ENCODE peak calls at places on chromosomes 11 and 22, in seven cellular contexts. G, T, I, Y, V, H and K are unnamed samples.

GRCh38 chr11:122115520-122116343 is at the start of gene BLID:
- DNase-seq in G (no peak), T (no peak), I (no peak), Y (no peak), V (peak), H (no peak), K (no peak)

GRCh38 chr11:64665381-64665780 is 57.6 kb downstream of the NRXN2 start:
- DNase-seq in G (no peak), T (no peak), I (no peak), Y (no peak), V (no peak), H (no peak), K (no peak)

GRCh38 chr22:42194953-42195352 is 64.3 kb upstream of the CYP2D6 start:
- DNase-seq in G (no peak), T (no peak), I (no peak), Y (no peak), V (no peak), H (no peak), K (no peak)

GRCh38 chr22:31344369-31345330 is 1.5 kb downstream of the PATZ1 start:
- DNase-seq in G (peak), T (no peak), I (no peak), Y (no peak), V (peak), H (no peak), K (no peak)

GRCh38 chr11:109236188-109236587 is 185.8 kb upstream of the C11orf87 start:
- DNase-seq in G (no peak), T (no peak), I (no peak), Y (no peak), V (no peak), H (no peak), K (no peak)

GRCh38 chr11:131129474-131129873 is 213.2 kb upstream of the SNX19 start:
- DNase-seq in G (no peak), T (no peak), I (no peak), Y (no peak), V (no peak), H (no peak), K (no peak)

GRCh38 chr11:96875772-96876171 is 486.0 kb downstream of the JRKL start:
- DNase-seq in G (no peak), T (no peak), I (no peak), Y (no peak), V (no peak), H (no peak), K (no peak)

GRCh38 chr22:36049678-36049997 is 21.0 kb upstream of the RBFOX2 start:
- DNase-seq in G (no peak), T (no peak), I (no peak), Y (no peak), V (no peak), H (no peak), K (no peak)

GRCh38 chr11:95175969-95176368 is 55.0 kb downstream of the SESN3 start:
- DNase-seq in G (no peak), T (no peak), I (no peak), Y (no peak), V (no peak), H (no peak), K (no peak)

GRCh38 chr11:123197711-123198110 is 2.7 kb upstream of the CLMP start:
- DNase-seq in G (no peak), T (no peak), I (no peak), Y (no peak), V (no peak), H (no peak), K (no peak)

GRCh38 chr22:43530864-43531201 is 119.0 kb downstream of the MPPED1 start:
- DNase-seq in G (no peak), T (no peak), I (no peak), Y (no peak), V (no peak), H (no peak), K (no peak)

GRCh38 chr11:122138759-122139594 is 23.0 kb upstream of the BLID start:
- DNase-seq in G (no peak), T (no peak), I (no peak), Y (no peak), V (no peak), H (no peak), K (no peak)

GRCh38 chr11:23840872-23841271 is 656.0 kb upstream of the LUZP2 start:
- DNase-seq in G (no peak), T (no peak), I (no peak), Y (no peak), V (no peak), H (no peak), K (no peak)

GRCh38 chr22:49788492-49788891 is 39.2 kb downstream of the BRD1 start:
- DNase-seq in G (peak), T (peak), I (no peak), Y (no peak), V (peak), H (no peak), K (no peak)

GRCh38 chr22:42924436-42924835 is 67.4 kb upstream of the ARFGAP3 start:
- DNase-seq in G (no peak), T (no peak), I (no peak), Y (no peak), V (peak), H (no peak), K (no peak)

GRCh38 chr11:95305726-95306522 is 74.9 kb upstream of the SESN3 start:
- DNase-seq in G (no peak), T (no peak), I (no peak), Y (no peak), V (no peak), H (no peak), K (no peak)

GRCh38 chr22:45499746-45500145 is 2.9 kb upstream of the FBLN1 start:
- DNase-seq in G (no peak), T (no peak), I (no peak), Y (no peak), V (peak), H (no peak), K (no peak)

GRCh38 chr11:11552688-11553087 is 69.1 kb downstream of the GALNT18 start:
- DNase-seq in G (no peak), T (no peak), I (no peak), Y (no peak), V (no peak), H (no peak), K (no peak)

GRCh38 chr11:57379732-57380131 is 1.2 kb downstream of the PRG3 start:
- DNase-seq in G (no peak), T (no peak), I (no peak), Y (no peak), V (no peak), H (no peak), K (no peak)

GRCh38 chr11:80104196-80104595 is 663.4 kb upstream of the TENM4 start:
- DNase-seq in G (no peak), T (no peak), I (no peak), Y (no peak), V (no peak), H (no peak), K (no peak)

GRCh38 chr22:43177479-43177878 is 9.5 kb downstream of the TTLL12 start:
- DNase-seq in G (no peak), T (no peak), I (no peak), Y (no peak), V (no peak), H (no peak), K (no peak)

GRCh38 chr11:128903248-128904041 is 12.3 kb downstream of the KCNJ5 start:
- DNase-seq in G (no peak), T (no peak), I (no peak), Y (no peak), V (no peak), H (no peak), K (no peak)

GRCh38 chr11:77200869-77201268 is 72.8 kb downstream of the MYO7A start:
- DNase-seq in G (no peak), T (peak), I (no peak), Y (no peak), V (peak), H (no peak), K (no peak)

GRCh38 chr11:12222099-12222751 is 111.8 kb downstream of the MICAL2 start:
- DNase-seq in G (peak), T (no peak), I (no peak), Y (no peak), V (peak), H (no peak), K (no peak)

GRCh38 chr11:85854212-85854556 is 999 bp upstream of the CCDC83 start:
- DNase-seq in G (no peak), T (no peak), I (no peak), Y (no peak), V (no peak), H (no peak), K (no peak)

GRCh38 chr11:73187854-73188253 is 30.2 kb upstream of the P2RY2 start:
- DNase-seq in G (no peak), T (no peak), I (no peak), Y (no peak), V (no peak), H (no peak), K (no peak)

GRCh38 chr11:134751161-134751560 is 339.1 kb upstream of the B3GAT1 start:
- DNase-seq in G (no peak), T (no peak), I (no peak), Y (no peak), V (no peak), H (no peak), K (no peak)

GRCh38 chr11:15206791-15207190 is 92.1 kb downstream of the INSC start:
- DNase-seq in G (no peak), T (no peak), I (no peak), Y (no peak), V (no peak), H (no peak), K (no peak)

GRCh38 chr11:109490953-109491733 is 69.2 kb downstream of the C11orf87 start:
- DNase-seq in G (no peak), T (no peak), I (no peak), Y (no peak), V (no peak), H (no peak), K (no peak)

GRCh38 chr11:113274708-113275582 is 39.4 kb upstream of the TTC12 start:
- DNase-seq in G (no peak), T (peak), I (no peak), Y (no peak), V (no peak), H (no peak), K (no peak)

GRCh38 chr11:78208257-78209165 is 19.8 kb downstream of the USP35 start:
- DNase-seq in G (no peak), T (no peak), I (no peak), Y (no peak), V (peak), H (no peak), K (no peak)

GRCh38 chr11:76385903-76386302 is 4.8 kb downstream of the GVQW3 start:
- DNase-seq in G (no peak), T (no peak), I (no peak), Y (no peak), V (no peak), H (no peak), K (no peak)

GRCh38 chr11:128379587-128380279 is 207.6 kb downstream of the ETS1 start:
- DNase-seq in G (no peak), T (no peak), I (no peak), Y (no peak), V (no peak), H (no peak), K (no peak)

GRCh38 chr11:65430406-65431217 is 8.0 kb downstream of the NEAT1 start:
- DNase-seq in G (no peak), T (peak), I (no peak), Y (no peak), V (peak), H (no peak), K (no peak)

GRCh38 chr22:36365020-36365411 is 22.8 kb downstream of the MYH9 start:
- DNase-seq in G (no peak), T (no peak), I (peak), Y (peak), V (peak), H (no peak), K (no peak)

GRCh38 chr11:20397281-20397680 is 9.8 kb downstream of the PRMT3 start:
- DNase-seq in G (no peak), T (no peak), I (peak), Y (no peak), V (no peak), H (peak), K (no peak)

DNA sequence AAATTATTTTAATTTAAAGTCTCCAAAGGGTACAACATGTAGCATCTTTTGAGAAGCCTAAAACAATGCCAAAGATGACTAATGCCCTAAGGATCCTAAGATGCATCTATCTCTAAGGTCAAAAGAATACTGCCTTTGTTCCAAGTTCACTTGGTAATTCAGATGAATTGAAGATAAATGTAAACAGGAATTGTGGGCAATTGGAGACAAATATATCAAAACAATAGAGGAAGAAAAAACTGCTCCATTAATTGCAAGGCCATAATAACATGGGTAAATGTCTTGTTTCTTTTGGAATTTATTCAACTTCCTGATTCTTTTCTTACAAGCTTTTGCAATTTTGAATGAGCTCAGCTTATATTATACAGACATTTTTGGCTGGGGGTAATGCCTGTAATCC is 338.6 kb downstream of the TTC28 start:
- DNase-seq in G (no peak), T (no peak), I (no peak), Y (no peak), V (no peak), H (no peak), K (no peak)
- TF ChIP-seq POLR2AphosphoS5 in G (no peak), T (no peak), I (no peak), Y (no peak), V (no peak), H (no peak), K (no peak)

DNA sequence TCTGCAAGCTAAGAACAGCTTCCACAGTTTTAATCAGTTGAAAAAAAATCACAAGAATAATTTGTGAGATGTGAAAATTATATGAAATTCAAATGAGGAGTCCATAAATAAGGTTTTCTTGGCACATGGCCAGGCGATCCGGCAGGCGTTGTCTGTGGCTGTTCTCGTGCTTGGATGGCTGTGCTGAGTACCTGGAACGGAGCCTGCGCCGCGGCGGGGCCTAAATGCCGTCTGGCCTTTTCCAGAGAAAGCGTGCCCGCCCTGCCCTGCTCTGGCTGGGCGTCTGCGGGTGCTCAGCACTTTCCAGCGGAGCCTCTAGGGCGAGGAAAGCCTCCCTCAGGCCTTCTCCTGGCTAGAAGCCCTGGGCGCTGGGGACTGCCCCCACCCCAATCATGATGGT is 41.8 kb downstream of the OSBPL5 start:
- DNase-seq in G (peak), T (peak), I (no peak), Y (no peak), V (peak), H (peak), K (no peak)
- TF ChIP-seq POLR2AphosphoS5 in G (no peak), T (no peak), I (no peak), Y (no peak), V (peak), H (no peak), K (no peak)

DNA sequence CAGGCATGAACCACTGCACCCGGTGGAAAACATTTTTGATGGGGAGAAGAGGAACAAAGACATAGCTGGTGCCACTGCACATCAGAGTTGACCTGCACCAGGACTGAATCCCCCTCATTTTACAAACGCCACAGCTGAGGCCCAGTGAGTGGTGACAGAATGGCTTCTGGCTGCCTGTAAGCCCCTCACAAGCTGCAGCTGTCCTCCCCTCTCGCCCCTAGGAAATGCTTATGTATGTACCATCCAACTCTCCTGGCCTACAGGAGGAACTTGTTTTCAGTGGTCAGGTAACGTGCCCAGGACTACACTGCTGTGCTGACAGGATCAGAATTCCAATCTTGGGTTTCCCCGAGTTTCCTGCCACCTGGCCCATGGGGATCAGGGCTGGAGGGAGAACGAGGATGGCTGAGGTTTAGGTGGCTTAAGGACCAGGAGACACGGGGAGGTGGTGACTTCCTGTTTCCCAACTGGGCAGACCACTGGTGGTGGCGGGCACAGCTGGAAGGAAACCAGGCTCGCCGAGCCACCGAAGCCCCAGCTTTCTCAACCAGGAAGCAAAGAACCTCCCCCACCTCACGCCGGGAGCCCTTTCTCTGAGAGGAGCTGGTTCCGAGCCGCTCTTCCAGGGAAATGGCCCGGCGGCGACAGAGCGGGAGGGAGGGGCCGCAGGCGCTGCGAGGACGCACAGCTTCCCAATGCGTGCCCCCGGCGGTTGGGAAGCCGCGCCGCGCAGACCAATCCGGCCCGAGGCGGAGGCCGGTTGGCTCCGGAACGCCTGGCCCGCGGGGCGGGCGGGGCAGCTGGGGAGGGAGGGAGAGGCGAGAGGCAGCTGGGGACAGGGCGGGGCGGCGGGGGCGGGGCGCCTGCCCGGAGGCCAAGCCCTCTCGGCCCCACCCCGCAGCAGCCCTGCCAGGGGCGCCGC is 1.0 kb upstream of the LRFN4 start:
- DNase-seq in G (peak), T (peak), I (peak), Y (peak), V (peak), H (no peak), K (peak)
- TF ChIP-seq POLR2AphosphoS5 in G (peak), T (no peak), I (peak), Y (peak), V (peak), H (peak), K (peak)

GRCh38 chr11:112100457-112100856 is 13.8 kb downstream of the SDHD start:
- DNase-seq in G (no peak), T (no peak), I (no peak), Y (no peak), V (no peak), H (no peak), K (no peak)

GRCh38 chr11:112106070-112106469 is 19.4 kb downstream of the SDHD start:
- DNase-seq in G (peak), T (no peak), I (no peak), Y (no peak), V (no peak), H (no peak), K (no peak)

GRCh38 chr11:112097734-112098528 is 11.3 kb downstream of the SDHD start:
- DNase-seq in G (no peak), T (no peak), I (no peak), Y (no peak), V (no peak), H (no peak), K (no peak)

GRCh38 chr11:112103446-112103845 is 16.8 kb downstream of the SDHD start:
- DNase-seq in G (no peak), T (no peak), I (no peak), Y (no peak), V (no peak), H (no peak), K (no peak)
- TF ChIP-seq POLR2AphosphoS5 in G (no peak), T (no peak), I (no peak), Y (no peak), V (no peak), H (no peak), K (no peak)

GRCh38 chr11:1039481-1040427 is 3.2 kb upstream of the MUC6 start:
- DNase-seq in G (peak), T (no peak), I (no peak), Y (no peak), V (no peak), H (no peak), K (no peak)
- TF ChIP-seq POLR2AphosphoS5 in G (no peak), T (no peak), I (no peak), Y (no peak), V (no peak), H (no peak), K (no peak)